ENCODE peak calls at places on chromosome X, in eight cellular contexts. One of them, this sample, is unnamed.

GRCh38 chrX:112961981-112962380 is 121.3 kb upstream of the AMOT start:
- DNase-seq in astrocyte of the spinal cord: no peak
- DNase-seq in stimulated activated CD4-positive, alpha-beta T cell treated with anti-CD3 and anti-CD28 coated beads, Interleukin-2, amount 100 ng/mL, for 48 hours: no peak
- DNase-seq in ureter: no peak
- DNase-seq in kidney epithelial cell: no peak
- DNase-seq in hypothalamus: no peak
- DNase-seq in DMS79: no peak
- DNase-seq in kidney glomerular epithelial cell: peak; percentile 50
- DNase-seq in this sample: no peak

GRCh38 chrX:107687445-107687844 is 59.1 kb downstream of the PRPS1 start:
- DNase-seq in astrocyte of the spinal cord: no peak
- DNase-seq in stimulated activated CD4-positive, alpha-beta T cell treated with anti-CD3 and anti-CD28 coated beads, Interleukin-2, amount 100 ng/mL, for 48 hours: no peak
- DNase-seq in ureter: no peak
- DNase-seq in kidney epithelial cell: no peak
- DNase-seq in hypothalamus: no peak
- DNase-seq in DMS79: no peak
- DNase-seq in kidney glomerular epithelial cell: no peak
- DNase-seq in this sample: no peak

GRCh38 chrX:24676403-24677024 is 17.2 kb upstream of the POLA1 start:
- DNase-seq in astrocyte of the spinal cord: no peak
- DNase-seq in stimulated activated CD4-positive, alpha-beta T cell treated with anti-CD3 and anti-CD28 coated beads, Interleukin-2, amount 100 ng/mL, for 48 hours: no peak
- DNase-seq in ureter: no peak
- DNase-seq in kidney epithelial cell: no peak
- DNase-seq in hypothalamus: no peak
- DNase-seq in DMS79: no peak
- DNase-seq in kidney glomerular epithelial cell: no peak
- DNase-seq in this sample: no peak

GRCh38 chrX:39162322-39162721 is 361.1 kb downstream of the MID1IP1 start:
- DNase-seq in astrocyte of the spinal cord: no peak
- DNase-seq in stimulated activated CD4-positive, alpha-beta T cell treated with anti-CD3 and anti-CD28 coated beads, Interleukin-2, amount 100 ng/mL, for 48 hours: peak; percentile 29
- DNase-seq in ureter: no peak
- DNase-seq in kidney epithelial cell: no peak
- DNase-seq in hypothalamus: peak; percentile 11
- DNase-seq in DMS79: no peak
- DNase-seq in kidney glomerular epithelial cell: no peak
- DNase-seq in this sample: peak; percentile 77

GRCh38 chrX:63920875-63921274 is 135.9 kb upstream of the ARHGEF9 start:
- DNase-seq in astrocyte of the spinal cord: no peak
- DNase-seq in stimulated activated CD4-positive, alpha-beta T cell treated with anti-CD3 and anti-CD28 coated beads, Interleukin-2, amount 100 ng/mL, for 48 hours: no peak
- DNase-seq in ureter: no peak
- DNase-seq in kidney epithelial cell: no peak
- DNase-seq in hypothalamus: no peak
- DNase-seq in DMS79: no peak
- DNase-seq in kidney glomerular epithelial cell: no peak
- DNase-seq in this sample: no peak

GRCh38 chrX:410296-410695 is 23.6 kb upstream of the PPP2R3B start:
- DNase-seq in astrocyte of the spinal cord: no peak
- DNase-seq in stimulated activated CD4-positive, alpha-beta T cell treated with anti-CD3 and anti-CD28 coated beads, Interleukin-2, amount 100 ng/mL, for 48 hours: no peak
- DNase-seq in ureter: no peak
- DNase-seq in kidney epithelial cell: no peak
- DNase-seq in hypothalamus: no peak
- DNase-seq in DMS79: no peak
- DNase-seq in kidney glomerular epithelial cell: no peak
- DNase-seq in this sample: no peak

GRCh38 chrX:14497184-14497666 is 32.1 kb upstream of the GLRA2 start:
- DNase-seq in astrocyte of the spinal cord: peak; percentile 12
- DNase-seq in stimulated activated CD4-positive, alpha-beta T cell treated with anti-CD3 and anti-CD28 coated beads, Interleukin-2, amount 100 ng/mL, for 48 hours: no peak
- DNase-seq in ureter: no peak
- DNase-seq in kidney epithelial cell: no peak
- DNase-seq in hypothalamus: no peak
- DNase-seq in DMS79: no peak
- DNase-seq in kidney glomerular epithelial cell: no peak
- DNase-seq in this sample: no peak

GRCh38 chrX:13151806-13152510 is 107.5 kb upstream of the FAM9C start:
- DNase-seq in astrocyte of the spinal cord: peak; percentile 76
- DNase-seq in stimulated activated CD4-positive, alpha-beta T cell treated with anti-CD3 and anti-CD28 coated beads, Interleukin-2, amount 100 ng/mL, for 48 hours: no peak
- DNase-seq in ureter: no peak
- DNase-seq in kidney epithelial cell: no peak
- DNase-seq in hypothalamus: no peak
- DNase-seq in DMS79: no peak
- DNase-seq in kidney glomerular epithelial cell: no peak
- DNase-seq in this sample: no peak

GRCh38 chrX:41457618-41458192 is 10.6 kb downstream of the NYX start:
- DNase-seq in astrocyte of the spinal cord: no peak
- DNase-seq in stimulated activated CD4-positive, alpha-beta T cell treated with anti-CD3 and anti-CD28 coated beads, Interleukin-2, amount 100 ng/mL, for 48 hours: no peak
- DNase-seq in ureter: no peak
- DNase-seq in kidney epithelial cell: no peak
- DNase-seq in hypothalamus: no peak
- DNase-seq in DMS79: no peak
- DNase-seq in kidney glomerular epithelial cell: no peak
- DNase-seq in this sample: no peak

GRCh38 chrX:49162620-49163019 is at the start of gene MAGIX:
- DNase-seq in astrocyte of the spinal cord: no peak
- DNase-seq in stimulated activated CD4-positive, alpha-beta T cell treated with anti-CD3 and anti-CD28 coated beads, Interleukin-2, amount 100 ng/mL, for 48 hours: no peak
- DNase-seq in ureter: no peak
- DNase-seq in kidney epithelial cell: no peak
- DNase-seq in hypothalamus: no peak
- DNase-seq in DMS79: no peak
- DNase-seq in kidney glomerular epithelial cell: no peak
- DNase-seq in this sample: no peak

GRCh38 chrX:118632862-118633261 is 94.5 kb upstream of the IL13RA1 start:
- DNase-seq in astrocyte of the spinal cord: no peak
- DNase-seq in stimulated activated CD4-positive, alpha-beta T cell treated with anti-CD3 and anti-CD28 coated beads, Interleukin-2, amount 100 ng/mL, for 48 hours: no peak
- DNase-seq in ureter: no peak
- DNase-seq in kidney epithelial cell: no peak
- DNase-seq in hypothalamus: no peak
- DNase-seq in DMS79: no peak
- DNase-seq in kidney glomerular epithelial cell: no peak
- DNase-seq in this sample: no peak

GRCh38 chrX:138748480-138748879 is 37.0 kb upstream of the FGF13 start:
- DNase-seq in astrocyte of the spinal cord: peak; percentile 22
- DNase-seq in stimulated activated CD4-positive, alpha-beta T cell treated with anti-CD3 and anti-CD28 coated beads, Interleukin-2, amount 100 ng/mL, for 48 hours: no peak
- DNase-seq in ureter: no peak
- DNase-seq in kidney epithelial cell: no peak
- DNase-seq in hypothalamus: no peak
- DNase-seq in DMS79: no peak
- DNase-seq in kidney glomerular epithelial cell: peak; percentile 19
- DNase-seq in this sample: no peak

GRCh38 chrX:68443155-68443868 is 10.0 kb upstream of the OPHN1 start:
- DNase-seq in astrocyte of the spinal cord: peak; percentile 32
- DNase-seq in stimulated activated CD4-positive, alpha-beta T cell treated with anti-CD3 and anti-CD28 coated beads, Interleukin-2, amount 100 ng/mL, for 48 hours: no peak
- DNase-seq in ureter: no peak
- DNase-seq in kidney epithelial cell: peak; percentile 34
- DNase-seq in hypothalamus: no peak
- DNase-seq in DMS79: no peak
- DNase-seq in kidney glomerular epithelial cell: no peak
- DNase-seq in this sample: no peak

GRCh38 chrX:129979207-129979920 is 3.1 kb upstream of the BCORL1 start:
- DNase-seq in astrocyte of the spinal cord: no peak
- DNase-seq in stimulated activated CD4-positive, alpha-beta T cell treated with anti-CD3 and anti-CD28 coated beads, Interleukin-2, amount 100 ng/mL, for 48 hours: no peak
- DNase-seq in ureter: no peak
- DNase-seq in kidney epithelial cell: no peak
- DNase-seq in hypothalamus: no peak
- DNase-seq in DMS79: no peak
- DNase-seq in kidney glomerular epithelial cell: no peak
- DNase-seq in this sample: no peak

GRCh38 chrX:10450229-10450958 is 170.0 kb downstream of the MID1 start:
- DNase-seq in astrocyte of the spinal cord: peak; percentile 75
- DNase-seq in stimulated activated CD4-positive, alpha-beta T cell treated with anti-CD3 and anti-CD28 coated beads, Interleukin-2, amount 100 ng/mL, for 48 hours: no peak
- DNase-seq in ureter: no peak
- DNase-seq in kidney epithelial cell: no peak
- DNase-seq in hypothalamus: no peak
- DNase-seq in DMS79: no peak
- DNase-seq in kidney glomerular epithelial cell: peak; percentile 44
- DNase-seq in this sample: no peak

GRCh38 chrX:51459125-51459524 is 37.3 kb downstream of the NUDT11 start:
- DNase-seq in astrocyte of the spinal cord: peak; percentile 6
- DNase-seq in stimulated activated CD4-positive, alpha-beta T cell treated with anti-CD3 and anti-CD28 coated beads, Interleukin-2, amount 100 ng/mL, for 48 hours: peak; percentile 3
- DNase-seq in ureter: no peak
- DNase-seq in kidney epithelial cell: no peak
- DNase-seq in hypothalamus: no peak
- DNase-seq in DMS79: no peak
- DNase-seq in kidney glomerular epithelial cell: no peak
- DNase-seq in this sample: no peak